ENCODE peak calls at places on chromosomes 11 and 22, in eight cellular contexts. A is colonic mucosa; G is kidney glomerular epithelial cell; X is activated gamma-delta T cell treated with anti-CD3 and anti-CD28 coated beads, Interleukin-2, amount 50 U/mL, for 16 hours; V is activated CD4-positive, CD25-positive, alpha-beta regulatory T cell treated with anti-CD3 and anti-CD28 coated beads, Interleukin-2, amount 50 U/mL, for 72 hours; P is sigmoid colon; W is hepatic stellate cell; U is iris pigment epithelial cell. D is an unnamed sample.
A peak's percentile ranks its signal among the peaks of the same experiment; 100 is the strongest.

GRCh38 chr11:66933508-66933907 is 24.7 kb downstream of the PC start:
- DNase-seq in A (no peak), G (no peak), X (no peak), V (no peak), P (no peak), W (no peak), U (no peak), D (no peak)

GRCh38 chr22:30744224-30744623 is 49.5 kb downstream of the OSBP2 start:
- DNase-seq in A (no peak), G (no peak), X (no peak), V (no peak), P (peak; percentile 19), W (no peak), U (no peak), D (no peak)

GRCh38 chr11:14503023-14503422 is 3.4 kb upstream of the COPB1 start:
- DNase-seq in A (no peak), G (no peak), X (no peak), V (no peak), P (no peak), W (no peak), U (peak; percentile 34), D (no peak)

GRCh38 chr11:36258730-36259360 is 30.4 kb downstream of the COMMD9 start:
- DNase-seq in A (peak; percentile 31), G (peak; percentile 56), X (no peak), V (no peak), P (peak; percentile 72), W (peak; percentile 69), U (peak; percentile 86), D (peak; percentile 46)

GRCh38 chr11:11179239-11179638 is 173.8 kb downstream of the CSNK2A3 start:
- DNase-seq in A (no peak), G (peak; percentile 88), X (no peak), V (no peak), P (no peak), W (peak; percentile 37), U (peak; percentile 76), D (peak; percentile 89)

GRCh38 chr11:70204466-70204799 is 1.3 kb downstream of the FADD start:
- DNase-seq in A (no peak), G (no peak), X (no peak), V (no peak), P (no peak), W (peak; percentile 57), U (no peak), D (no peak)

GRCh38 chr22:50191041-50191740 is 5.5 kb downstream of the TRABD start:
- DNase-seq in A (peak; percentile 49), G (no peak), X (peak; percentile 71), V (peak; percentile 60), P (no peak), W (no peak), U (no peak), D (no peak)

GRCh38 chr11:123450593-123450992 is 20.5 kb downstream of the GRAMD1B start:
- DNase-seq in A (no peak), G (no peak), X (no peak), V (no peak), P (no peak), W (no peak), U (no peak), D (no peak)

GRCh38 chr11:48029686-48030279 is 49.4 kb downstream of the PTPRJ start:
- DNase-seq in A (no peak), G (no peak), X (no peak), V (no peak), P (no peak), W (no peak), U (no peak), D (no peak)

GRCh38 chr11:112381578-112381977 is 120.9 kb upstream of the PLET1 start:
- DNase-seq in A (no peak), G (no peak), X (no peak), V (no peak), P (no peak), W (no peak), U (no peak), D (no peak)

GRCh38 chr11:71342951-71343827 is 90.8 kb upstream of the SHANK2 start:
- DNase-seq in A (peak; percentile 55), G (peak; percentile 17), X (no peak), V (no peak), P (no peak), W (peak; percentile 72), U (peak; percentile 10), D (no peak)

GRCh38 chr11:2989551-2989950 is 2.6 kb downstream of the NAP1L4 start:
- DNase-seq in A (no peak), G (no peak), X (no peak), V (no peak), P (no peak), W (no peak), U (no peak), D (no peak)

GRCh38 chr11:6526411-6527135 is 29.5 kb downstream of the DNHD1 start:
- DNase-seq in A (no peak), G (no peak), X (no peak), V (no peak), P (no peak), W (no peak), U (no peak), D (no peak)

GRCh38 chr11:9760180-9760550 is 96.3 kb downstream of the SWAP70 start:
- DNase-seq in A (peak; percentile 72), G (peak; percentile 17), X (no peak), V (no peak), P (peak; percentile 97), W (peak; percentile 77), U (peak; percentile 93), D (no peak)

GRCh38 chr11:312092-312816 is 1.6 kb upstream of the IFITM1 start:
- DNase-seq in A (no peak), G (no peak), X (no peak), V (peak; percentile 36), P (no peak), W (no peak), U (no peak), D (no peak)

GRCh38 chr11:2147391-2147790 is 8.2 kb upstream of the IGF2 start:
- DNase-seq in A (no peak), G (no peak), X (no peak), V (no peak), P (no peak), W (no peak), U (no peak), D (no peak)

GRCh38 chr22:50696799-50697561 is 24.4 kb downstream of the SHANK3 start:
- DNase-seq in A (no peak), G (no peak), X (no peak), V (no peak), P (peak; percentile 64), W (peak; percentile 48), U (peak; percentile 15), D (no peak)

GRCh38 chr11:72814139-72814830 is at the start of gene ATG16L2:
- DNase-seq in A (peak; percentile 88), G (peak; percentile 59), X (peak; percentile 82), V (peak; percentile 94), P (peak; percentile 93), W (peak; percentile 94), U (peak; percentile 87), D (no peak)

GRCh38 chr11:2885017-2885675 is 429 bp downstream of the CDKN1C start:
- DNase-seq in A (peak; percentile 65), G (no peak), X (no peak), V (peak; percentile 48), P (peak; percentile 86), W (no peak), U (peak; percentile 58), D (no peak)

GRCh38 chr11:130718118-130718517 is 198.2 kb downstream of the SNX19 start:
- DNase-seq in A (no peak), G (no peak), X (no peak), V (no peak), P (no peak), W (no peak), U (no peak), D (no peak)

GRCh38 chr11:118612378-118612777 is 5.0 kb downstream of the PHLDB1 start:
- DNase-seq in A (no peak), G (no peak), X (no peak), V (no peak), P (peak; percentile 66), W (no peak), U (no peak), D (no peak)

GRCh38 chr11:130580372-130580771 is 131.9 kb downstream of the ADAMTS15 start:
- DNase-seq in A (no peak), G (peak; percentile 90), X (no peak), V (no peak), P (no peak), W (peak; percentile 43), U (peak; percentile 75), D (no peak)

GRCh38 chr22:36355894-36356293 is 31.9 kb downstream of the MYH9 start:
- DNase-seq in A (no peak), G (no peak), X (no peak), V (no peak), P (no peak), W (no peak), U (no peak), D (no peak)

GRCh38 chr11:59673291-59673690 is 4.5 kb upstream of the PATL1 start:
- DNase-seq in A (no peak), G (no peak), X (no peak), V (no peak), P (no peak), W (no peak), U (no peak), D (no peak)

GRCh38 chr11:65503606-65503922 is 4.7 kb downstream of the MALAT1 start:
- DNase-seq in A (no peak), G (no peak), X (no peak), V (no peak), P (no peak), W (no peak), U (no peak), D (no peak)

GRCh38 chr11:68843052-68843561 is 1.4 kb upstream of the CPT1A start:
- DNase-seq in A (peak; percentile 32), G (no peak), X (no peak), V (no peak), P (no peak), W (peak; percentile 71), U (peak; percentile 40), D (no peak)

GRCh38 chr22:19220867-19221266 is 42.3 kb upstream of the SLC25A1 start:
- DNase-seq in A (no peak), G (no peak), X (no peak), V (no peak), P (no peak), W (no peak), U (no peak), D (no peak)

GRCh38 chr22:44988671-44989070 is 21.1 kb downstream of the PHF21B start:
- DNase-seq in A (no peak), G (no peak), X (no peak), V (no peak), P (no peak), W (no peak), U (no peak), D (no peak)

GRCh38 chr11:79439430-79439892 is 1.4 kb downstream of the TENM4 start:
- DNase-seq in A (peak; percentile 19), G (no peak), X (no peak), V (no peak), P (no peak), W (peak; percentile 29), U (peak; percentile 33), D (no peak)

GRCh38 chr22:42316988-42317387 is 46.5 kb upstream of the TCF20 start:
- DNase-seq in A (peak; percentile 91), G (peak; percentile 2), X (no peak), V (no peak), P (peak; percentile 87), W (no peak), U (no peak), D (no peak)

GRCh38 chr22:48261706-48262105 is 1499.3 kb downstream of the TBC1D22A start:
- DNase-seq in A (no peak), G (no peak), X (no peak), V (no peak), P (no peak), W (no peak), U (no peak), D (no peak)

GRCh38 chr22:36349726-36350125 is 38.0 kb downstream of the MYH9 start:
- DNase-seq in A (no peak), G (peak; percentile 19), X (no peak), V (no peak), P (no peak), W (no peak), U (no peak), D (no peak)

GRCh38 chr22:32050678-32051515 is 7.8 kb downstream of the SLC5A1 start:
- DNase-seq in A (no peak), G (peak; percentile 43), X (peak; percentile 14), V (peak; percentile 55), P (no peak), W (peak; percentile 44), U (peak; percentile 96), D (no peak)